ENCODE peak calls at places on chromosomes 6 and 20, in six cellular contexts. R, G, J, X, M and H are unnamed samples.

GRCh38 chr20:18852318-18852717 is 38.7 kb downstream of the SCP2D1 start:
- DNase-seq in J (no peak), X (no peak), M (no peak), R (no peak), G (no peak), H (no peak)

GRCh38 chr6:96116674-96117073 is 100.9 kb downstream of the FUT9 start:
- DNase-seq in R (no peak), G (no peak), X (peak; percentile 6), J (peak; percentile 4), M (peak; percentile 17), H (no peak)

GRCh38 chr20:57109151-57109953 is 157.1 kb downstream of the BMP7 start:
- DNase-seq in M (no peak), R (no peak), G (no peak), X (no peak), J (no peak), H (no peak)

GRCh38 chr6:45163952-45164766 is 164.0 kb upstream of the RUNX2 start:
- DNase-seq in J (no peak), X (peak; percentile 5), M (peak; percentile 75), R (no peak), G (no peak), H (peak; percentile 22)

GRCh38 chr20:49594929-49595311 is 27.0 kb upstream of the PTGIS start:
- DNase-seq in M (no peak), R (no peak), G (no peak), X (no peak), J (no peak), H (no peak)

GRCh38 chr6:131383421-131384411 is 189.3 kb upstream of the ARG1 start:
- DNase-seq in G (no peak), X (no peak), R (no peak), M (no peak), J (no peak), H (no peak)

GRCh38 chr6:3039384-3039783 is 28.9 kb upstream of the RIPK1 start:
- DNase-seq in J (no peak), X (no peak), R (no peak), M (no peak), G (no peak), H (no peak)

GRCh38 chr6:127120787-127121636 is 2.5 kb downstream of the RSPO3 start:
- DNase-seq in J (peak; percentile 78), M (peak; percentile 85), R (peak; percentile 66), X (peak; percentile 55), G (no peak), H (peak; percentile 76)

GRCh38 chr20:50146732-50147662 is 6.5 kb downstream of the PEDS1 start:
- DNase-seq in J (no peak), M (peak; percentile 81), R (peak; percentile 78), X (peak; percentile 75), G (no peak), H (peak; percentile 76)

GRCh38 chr20:63829598-63829942 is 1.5 kb downstream of the ZBTB46 start:
- DNase-seq in R (no peak), G (no peak), M (no peak), X (no peak), J (no peak), H (no peak)